ENCODE peak calls at places on chromosomes 1 and 21, in four cellular contexts. M is IMR-90, Y is fibroblast of lung, X is endothelial cell of umbilical vein. G is an unnamed sample.

GRCh38 chr1:98205291-98206017 is 284.6 kb upstream of the DPYD start:
- DNase-seq in M (no peak), Y (no peak), X (no peak), G (no peak)

GRCh38 chr1:6157528-6158174 is 22.5 kb downstream of the CHD5 start:
- DNase-seq in M (peak; percentile 47), Y (peak; percentile 64), X (no peak), G (peak; percentile 95)

GRCh38 chr1:226109829-226110248 is 47.3 kb downstream of the H3-3A start:
- DNase-seq in M (peak; percentile 70), Y (peak; percentile 80), X (peak; percentile 72), G (peak; percentile 91)

GRCh38 chr1:39922139-39922757 is 20.5 kb upstream of the MYCL start:
- DNase-seq in M (no peak), Y (no peak), X (no peak), G (no peak)

GRCh38 chr1:32071758-32072621 is 749 bp upstream of the TMEM39B start:
- DNase-seq in M (peak; percentile 84), Y (peak; percentile 70), X (peak; percentile 95), G (no peak)

GRCh38 chr1:39573736-39574624 is 2.6 kb downstream of the PABPC4 start:
- DNase-seq in M (peak; percentile 67), Y (peak; percentile 74), X (peak; percentile 21), G (no peak)

GRCh38 chr1:112247036-112247597 is 148.9 kb upstream of the CTTNBP2NL start:
- DNase-seq in M (no peak), Y (no peak), X (no peak), G (no peak)

GRCh38 chr1:226349081-226349480 is 40.1 kb upstream of the LIN9 start:
- DNase-seq in M (no peak), Y (no peak), X (no peak), G (no peak)

GRCh38 chr1:106876384-106876783 is 180.1 kb upstream of the PRMT6 start:
- DNase-seq in M (no peak), Y (peak; percentile 2), X (no peak), G (no peak)

GRCh38 chr1:36520056-36520455 is 37.3 kb upstream of the CSF3R start:
- DNase-seq in M (no peak), Y (no peak), X (no peak), G (no peak)

GRCh38 chr1:204591473-204592090 is 75.4 kb downstream of the MDM4 start:
- DNase-seq in M (peak; percentile 76), Y (peak; percentile 71), X (peak; percentile 24), G (no peak)

GRCh38 chr1:14297356-14297755 is 301.1 kb upstream of the KAZN start:
- DNase-seq in M (no peak), Y (no peak), X (no peak), G (no peak)

GRCh38 chr1:206715120-206715519 is 30.4 kb downstream of the MAPKAPK2 start:
- DNase-seq in M (no peak), Y (no peak), X (no peak), G (no peak)

GRCh38 chr1:59215766-59216291 is 81.1 kb upstream of the FGGY start:
- DNase-seq in M (no peak), Y (no peak), X (no peak), G (peak; percentile 39)

GRCh38 chr1:119713538-119714456 is 2.1 kb downstream of the PHGDH start:
- DNase-seq in M (peak; percentile 24), Y (peak; percentile 30), X (no peak), G (no peak)
- H4K20me1 ChIP-seq in M (peaks cover 46% of the 10 kb centered on the region), Y (no peaks in the 10 kb centered on the region), X (no peaks in the 10 kb centered on the region), G (peaks cover 45% of the 10 kb centered on the region)

GRCh38 chr21:17519208-17519738 is 6.4 kb downstream of the CXADR start:
- DNase-seq in M (no peak), Y (no peak), X (no peak), G (no peak)
- H4K20me1 ChIP-seq in M (no peaks in the 10 kb centered on the region), Y (no peaks in the 10 kb centered on the region), X (no peaks in the 10 kb centered on the region), G (peaks cover 19% of the 10 kb centered on the region)

DNA sequence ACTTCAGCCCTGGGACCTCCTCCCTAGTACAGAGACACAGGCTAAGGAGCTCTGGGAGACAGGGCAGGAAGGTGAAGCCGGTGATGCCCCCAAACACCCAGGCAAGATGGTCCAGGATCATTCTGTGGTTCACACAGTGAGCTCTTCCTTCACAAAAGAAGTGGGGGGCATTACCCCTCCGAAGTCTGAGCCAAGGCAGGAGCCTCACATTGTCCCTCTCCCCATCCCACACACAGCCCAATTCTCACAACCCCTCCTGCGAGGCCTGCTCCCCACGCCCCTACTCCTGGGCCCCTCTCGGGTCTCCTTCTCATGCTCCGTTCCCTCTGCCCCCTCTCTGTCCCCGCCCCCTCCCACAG is 10.7 kb downstream of the MEF2D start:
- DNase-seq in M (no peak), Y (no peak), X (no peak), G (no peak)
- H4K20me1 ChIP-seq in M (peaks cover 100% of the 10 kb centered on the region), Y (peaks cover 5% of the 10 kb centered on the region), X (no peaks in the 10 kb centered on the region), G (peaks cover 96% of the 10 kb centered on the region)

DNA sequence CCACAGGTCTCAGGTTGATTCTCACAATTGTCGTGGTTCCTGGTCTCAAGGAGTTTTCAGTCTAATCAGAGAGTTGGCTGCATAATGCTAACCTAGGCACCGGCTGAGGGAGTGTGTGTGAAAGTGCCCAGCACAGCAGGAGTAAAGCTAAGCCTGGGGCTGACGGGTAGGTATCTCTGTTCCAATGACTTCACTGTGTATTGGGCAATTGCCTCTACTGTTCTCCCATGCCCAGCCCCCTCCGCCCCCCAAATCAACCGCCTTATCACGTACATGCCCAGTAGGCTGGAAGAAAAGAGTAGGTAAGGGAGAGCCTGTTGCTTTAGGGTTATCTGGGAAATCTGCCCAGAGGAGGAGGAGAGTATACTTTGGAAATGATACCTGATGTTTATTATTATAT is 54.7 kb downstream of the MRPS6 start:
- DNase-seq in M (no peak), Y (no peak), X (no peak), G (no peak)
- H4K20me1 ChIP-seq in M (no peaks in the 10 kb centered on the region), Y (no peaks in the 10 kb centered on the region), X (no peaks in the 10 kb centered on the region), G (no peaks in the 10 kb centered on the region)

GRCh38 chr1:9352364-9353140 is 59.9 kb downstream of the SPSB1 start:
- DNase-seq in M (no peak), Y (no peak), X (no peak), G (no peak)
- H4K20me1 ChIP-seq in M (peaks cover 91% of the 10 kb centered on the region), Y (peaks cover 3% of the 10 kb centered on the region), X (no peaks in the 10 kb centered on the region), G (peaks cover 6% of the 10 kb centered on the region)

DNA sequence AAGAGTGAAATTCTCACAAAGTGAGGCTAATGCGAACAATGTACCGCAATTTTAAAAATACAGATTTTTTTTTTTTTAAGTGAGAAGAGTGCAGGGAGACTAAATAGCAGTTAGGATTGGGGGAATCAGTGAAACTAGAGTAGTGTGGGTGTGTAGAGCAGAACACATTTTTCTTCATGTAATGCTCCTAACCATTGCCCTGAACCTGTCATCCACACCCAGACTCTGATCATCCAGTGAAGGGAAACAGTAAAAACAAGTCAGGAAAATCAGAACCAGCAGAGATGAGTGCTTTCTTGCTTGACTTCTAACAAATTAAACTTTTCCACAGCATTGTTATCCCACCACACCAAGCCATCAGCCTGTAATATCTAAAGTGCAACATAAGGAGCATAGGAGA is 9.1 kb downstream of the CADM3 start:
- DNase-seq in M (no peak), Y (no peak), X (no peak), G (no peak)
- H4K20me1 ChIP-seq in M (no peaks in the 10 kb centered on the region), Y (no peaks in the 10 kb centered on the region), X (no peaks in the 10 kb centered on the region), G (no peaks in the 10 kb centered on the region)

DNA sequence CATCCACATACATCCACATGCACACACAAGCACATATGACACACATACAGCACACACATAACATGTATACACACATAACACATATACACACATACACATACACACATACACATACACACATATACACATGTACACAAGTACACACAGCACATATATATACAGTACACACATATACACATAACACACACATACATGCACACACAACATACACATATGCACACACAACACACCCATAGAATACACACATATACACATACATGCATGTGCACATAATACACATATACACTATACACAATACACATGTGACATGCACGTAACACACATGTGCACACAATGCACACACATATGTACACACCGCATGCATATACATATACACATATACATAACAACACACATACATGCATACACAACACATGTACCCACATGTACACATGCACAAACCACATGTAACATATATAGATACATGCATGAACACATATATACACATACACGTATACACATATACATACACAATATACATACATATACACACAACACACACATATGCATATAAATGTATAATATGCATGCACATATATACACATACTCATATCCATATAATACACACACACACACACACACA is 22.0 kb downstream of the PRXL2B start:
- DNase-seq in M (no peak), Y (no peak), X (no peak), G (no peak)
- H4K20me1 ChIP-seq in M (no peaks in the 10 kb centered on the region), Y (no peaks in the 10 kb centered on the region), X (no peaks in the 10 kb centered on the region), G (no peaks in the 10 kb centered on the region)

G was measured in PC-9.